ENCODE peak calls at places on chromosomes 4 and X, in nine cellular contexts. B is Right ventricle myocardium inferior; D is omental fat pad; N is activated CD8-positive, alpha-beta memory T cell treated with anti-CD3 and anti-CD28 coated beads, Interleukin-2, amount 10 ng/mL, durations not matched to agents 7 days and 5 days; T is RWPE2; Y is activated CD4-positive, CD25-positive, alpha-beta regulatory T cell treated with anti-CD3 and anti-CD28 coated beads, Interleukin-2, amount 50 U/mL, for 24 hours; R is stimulated activated effector memory CD8-positive, alpha-beta T cell treated with anti-CD3 and anti-CD28 coated beads, Interleukin-12 subunit alpha, Interleukin-12 subunit beta, amount 100 ng/mL, for 72 hours; E is upper lobe of right lung; L is body of pancreas. X is an unnamed sample.

GRCh38 chr4:1172228-1172851 is at the start of gene SPON2:
- ATAC-seq in N (no peak), B (peak), R (no peak), L (no peak), Y (no peak), D (peak), E (peak), T (no peak), X (peak)

GRCh38 chr4:14874990-14875389 is 127.3 kb upstream of the CPEB2 start:
- ATAC-seq in N (peak), L (no peak), T (no peak), B (no peak), Y (peak), R (peak), E (no peak), D (no peak), X (no peak)

GRCh38 chr4:183912585-183912984 is 7.5 kb downstream of the STOX2 start:
- ATAC-seq in L (no peak), D (no peak), R (no peak), T (peak), Y (no peak), N (no peak), B (no peak), E (no peak), X (peak)

GRCh38 chr4:110510282-110510681 is 34.3 kb downstream of the ENPEP start:
- ATAC-seq in L (no peak), T (no peak), E (no peak), Y (no peak), N (no peak), R (no peak), D (no peak), B (no peak), X (no peak)

GRCh38 chr4:106208481-106209460 is 107.2 kb downstream of the TBCK start:
- ATAC-seq in N (no peak), E (peak), T (no peak), R (no peak), L (no peak), D (peak), B (no peak), Y (no peak), X (no peak)

GRCh38 chrX:40095588-40096394 is 2.0 kb downstream of the BCOR start:
- ATAC-seq in D (no peak), R (no peak), Y (peak), L (no peak), E (peak), N (no peak), B (no peak), T (no peak), X (no peak)

GRCh38 chr4:38526412-38526811 is 137.6 kb upstream of the KLF3 start:
- ATAC-seq in L (no peak), T (no peak), D (no peak), R (no peak), Y (no peak), E (no peak), B (no peak), N (no peak), X (no peak)

GRCh38 chr4:4281787-4282186 is 8.2 kb downstream of the LYAR start:
- ATAC-seq in N (no peak), B (no peak), E (no peak), Y (no peak), R (no peak), T (no peak), D (no peak), L (no peak), X (no peak)

GRCh38 chr4:24104173-24104572 is 214.3 kb upstream of the PPARGC1A start:
- ATAC-seq in B (peak), D (no peak), Y (no peak), R (no peak), L (no peak), N (no peak), E (no peak), T (no peak), X (no peak)

GRCh38 chrX:47936224-47936939 is 67.4 kb downstream of the ZNF182 start:
- ATAC-seq in Y (no peak), T (no peak), E (no peak), L (no peak), R (peak), B (no peak), N (no peak), D (no peak), X (no peak)

GRCh38 chr4:7886250-7886973 is 53.2 kb downstream of the AFAP1 start:
- ATAC-seq in E (no peak), R (no peak), N (no peak), Y (no peak), D (no peak), T (no peak), L (no peak), B (no peak), X (no peak)

GRCh38 chr4:184814686-184815045 is 11.1 kb downstream of the ACSL1 start:
- ATAC-seq in E (no peak), B (no peak), R (no peak), T (peak), D (peak), N (no peak), L (no peak), Y (no peak), X (no peak)

GRCh38 chr4:72935462-72935861 is 134.1 kb downstream of the COX18 start:
- ATAC-seq in N (no peak), Y (no peak), T (no peak), R (no peak), L (no peak), B (no peak), E (no peak), D (no peak), X (no peak)

GRCh38 chrX:148956352-148956751 is 455.9 kb downstream of the AFF2 start:
- ATAC-seq in L (no peak), R (no peak), D (no peak), T (no peak), Y (no peak), N (no peak), B (no peak), E (no peak), X (no peak)

GRCh38 chr4:88792268-88792781 is 94.7 kb upstream of the NAP1L5 start:
- ATAC-seq in Y (peak), E (peak), R (peak), L (peak), T (peak), B (no peak), D (peak), N (peak), X (peak)

GRCh38 chr4:70772929-70773555 is 51.3 kb downstream of the RUFY3 start:
- ATAC-seq in D (no peak), Y (no peak), L (no peak), T (no peak), E (no peak), R (no peak), N (no peak), B (no peak), X (no peak)

GRCh38 chr4:16887887-16888286 is 10.6 kb downstream of the LDB2 start:
- ATAC-seq in E (no peak), D (no peak), N (no peak), B (no peak), L (no peak), T (peak), R (no peak), Y (no peak), X (no peak)

GRCh38 chrX:149259241-149259640 is 245.9 kb downstream of the IDS start:
- ATAC-seq in R (no peak), Y (no peak), T (peak), N (no peak), L (no peak), D (no peak), B (no peak), E (no peak), X (no peak)

X was measured in esophagus mucosa.